ENCODE peak calls at places on chromosomes 4 and X, in ten cellular contexts. P is transverse colon, M is cardiac fibroblast, G is cardiac muscle cell, E is coronary artery, I is esophagus squamous epithelium, N is fibroblast of lung, Z is left ventricle myocardium inferior, O is left lung, W is ovary. C is an unnamed sample.

GRCh38 chrX:18681996-18682395 is 10.1 kb upstream of the RS1 start:
- DNase-seq in P (no peak), M (no peak), G (no peak), E (no peak), I (no peak), N (no peak), Z (no peak), O (no peak), W (no peak), C (no peak)

GRCh38 chr4:20954541-20954940 is 254.3 kb downstream of the PACRGL start:
- DNase-seq in P (no peak), M (no peak), G (no peak), E (no peak), I (no peak), N (no peak), Z (no peak), O (no peak), W (no peak), C (no peak)

GRCh38 chr4:165780735-165781134 is 92.3 kb upstream of the TLL1 start:
- DNase-seq in P (no peak), M (no peak), G (no peak), E (no peak), I (no peak), N (no peak), Z (no peak), O (no peak), W (no peak), C (no peak)

GRCh38 chrX:40866878-40867277 is 131.5 kb upstream of the MED14 start:
- DNase-seq in P (no peak), M (peak), G (peak), E (no peak), I (no peak), N (peak), Z (no peak), O (no peak), W (no peak), C (peak)

GRCh38 chrX:39582091-39582490 is 515.7 kb downstream of the BCOR start:
- DNase-seq in P (no peak), M (peak), G (peak), E (no peak), I (no peak), N (peak), Z (no peak), O (no peak), W (no peak), C (no peak)

GRCh38 chrX:118528089-118528753 is 32.6 kb downstream of the DOCK11 start:
- DNase-seq in P (peak), M (no peak), G (no peak), E (no peak), I (no peak), N (no peak), Z (no peak), O (no peak), W (no peak), C (no peak)

GRCh38 chrX:2464677-2465166 is 36.1 kb downstream of the DHRSX start:
- DNase-seq in P (no peak), M (no peak), G (no peak), E (no peak), I (no peak), N (peak), Z (no peak), O (no peak), W (no peak), C (no peak)

GRCh38 chr4:110170861-110171260 is 27.6 kb downstream of the ELOVL6 start:
- DNase-seq in P (no peak), M (no peak), G (no peak), E (no peak), I (no peak), N (no peak), Z (no peak), O (no peak), W (no peak), C (no peak)

GRCh38 chr4:7429601-7430078 is 5.1 kb downstream of the PSAPL1 start:
- DNase-seq in P (no peak), M (no peak), G (no peak), E (peak), I (no peak), N (no peak), Z (peak), O (peak), W (peak), C (no peak)

GRCh38 chr4:89277412-89277811 is 30.2 kb downstream of the GPRIN3 start:
- DNase-seq in P (no peak), M (no peak), G (no peak), E (no peak), I (no peak), N (peak), Z (no peak), O (no peak), W (no peak), C (peak)

GRCh38 chrX:21738145-21738949 is 19.6 kb downstream of the SMPX start:
- DNase-seq in P (no peak), M (no peak), G (no peak), E (no peak), I (no peak), N (peak), Z (no peak), O (no peak), W (no peak), C (no peak)

GRCh38 chr4:174154455-174154854 is 129.0 kb downstream of the FBXO8 start:
- DNase-seq in P (no peak), M (peak), G (peak), E (no peak), I (no peak), N (peak), Z (no peak), O (no peak), W (no peak), C (peak)

GRCh38 chrX:139967300-139967699 is 2.0 kb upstream of the CXorf66 start:
- DNase-seq in P (peak), M (peak), G (peak), E (no peak), I (no peak), N (no peak), Z (no peak), O (no peak), W (no peak), C (no peak)

GRCh38 chr4:103634236-103634635 is 85.5 kb downstream of the TACR3 start:
- DNase-seq in P (no peak), M (no peak), G (no peak), E (no peak), I (no peak), N (no peak), Z (no peak), O (no peak), W (no peak), C (no peak)

GRCh38 chrX:19824603-19825002 is 62.8 kb downstream of the SH3KBP1 start:
- DNase-seq in P (no peak), M (no peak), G (no peak), E (no peak), I (no peak), N (peak), Z (no peak), O (no peak), W (no peak), C (peak)

GRCh38 chr4:109826719-109827118 is 1.1 kb upstream of the RRH start:
- DNase-seq in P (no peak), M (peak), G (peak), E (no peak), I (no peak), N (peak), Z (no peak), O (no peak), W (no peak), C (peak)

GRCh38 chrX:15405846-15406245 is 21.6 kb upstream of the VEGFD start:
- DNase-seq in P (no peak), M (peak), G (peak), E (no peak), I (no peak), N (no peak), Z (peak), O (no peak), W (no peak), C (peak)

GRCh38 chrX:9614016-9614415 is 149.2 kb downstream of the TBL1X start:
- DNase-seq in P (no peak), M (peak), G (peak), E (no peak), I (no peak), N (peak), Z (no peak), O (no peak), W (no peak), C (peak)

GRCh38 chr4:169807934-169808333 is 50.2 kb upstream of the HPF1 start:
- DNase-seq in P (no peak), M (no peak), G (no peak), E (no peak), I (no peak), N (no peak), Z (no peak), O (no peak), W (no peak), C (no peak)

GRCh38 chrX:107713205-107714195 is 62.1 kb downstream of the TSC22D3 start:
- DNase-seq in P (peak), M (peak), G (peak), E (no peak), I (no peak), N (no peak), Z (no peak), O (no peak), W (no peak), C (peak)

GRCh38 chr4:113810906-113811305 is 49.4 kb upstream of the CAMK2D start:
- DNase-seq in P (no peak), M (peak), G (peak), E (no peak), I (no peak), N (peak), Z (no peak), O (no peak), W (no peak), C (peak)

GRCh38 chrX:78024349-78025108 is 55.1 kb upstream of the PGAM4 start:
- DNase-seq in P (peak), M (peak), G (peak), E (no peak), I (no peak), N (peak), Z (peak), O (no peak), W (no peak), C (no peak)

GRCh38 chr4:57424231-57424897 is 314.2 kb upstream of the IGFBP7 start:
- DNase-seq in P (no peak), M (peak), G (peak), E (peak), I (no peak), N (peak), Z (no peak), O (no peak), W (no peak), C (peak)

GRCh38 chr4:5857199-5857598 is 35.7 kb downstream of the CRMP1 start:
- DNase-seq in P (no peak), M (no peak), G (no peak), E (no peak), I (no peak), N (no peak), Z (no peak), O (no peak), W (no peak), C (no peak)

GRCh38 chr4:152357206-152357605 is 178.7 kb downstream of the FBXW7 start:
- DNase-seq in P (no peak), M (peak), G (peak), E (no peak), I (no peak), N (peak), Z (no peak), O (peak), W (no peak), C (peak)

GRCh38 chr4:150217192-150217591 is 138.9 kb downstream of the DCLK2 start:
- DNase-seq in P (no peak), M (peak), G (peak), E (no peak), I (no peak), N (peak), Z (no peak), O (no peak), W (no peak), C (peak)

GRCh38 chr4:6732441-6733357 is 16.7 kb downstream of the BLOC1S4 start:
- DNase-seq in P (peak), M (peak), G (peak), E (peak), I (no peak), N (peak), Z (peak), O (peak), W (peak), C (peak)

GRCh38 chr4:4720671-4721070 is 138.8 kb upstream of the MSX1 start:
- DNase-seq in P (no peak), M (no peak), G (no peak), E (no peak), I (no peak), N (no peak), Z (no peak), O (no peak), W (no peak), C (no peak)

GRCh38 chr4:8644461-8644891 is 51.9 kb downstream of the CPZ start:
- DNase-seq in P (no peak), M (no peak), G (no peak), E (peak), I (no peak), N (no peak), Z (no peak), O (peak), W (peak), C (no peak)

GRCh38 chrX:53356186-53356585 is 66.3 kb downstream of the SMC1A start:
- DNase-seq in P (no peak), M (peak), G (peak), E (no peak), I (no peak), N (no peak), Z (no peak), O (no peak), W (no peak), C (no peak)

GRCh38 chr4:41134581-41134980 is 79.8 kb downstream of the APBB2 start:
- DNase-seq in P (no peak), M (peak), G (peak), E (no peak), I (no peak), N (no peak), Z (no peak), O (no peak), W (no peak), C (peak)

GRCh38 chrX:18607966-18608365 is 63.9 kb downstream of the RS1 start:
- DNase-seq in P (no peak), M (peak), G (peak), E (no peak), I (no peak), N (peak), Z (no peak), O (no peak), W (no peak), C (no peak)

GRCh38 chrX:68833855-68834331 is 5.1 kb downstream of the EFNB1 start:
- DNase-seq in P (peak), M (no peak), G (no peak), E (peak), I (no peak), N (no peak), Z (no peak), O (no peak), W (peak), C (no peak)

GRCh38 chrX:1466232-1466661 is 13.5 kb upstream of the ASMTL start:
- DNase-seq in P (no peak), M (no peak), G (no peak), E (peak), I (no peak), N (no peak), Z (no peak), O (no peak), W (no peak), C (no peak)

GRCh38 chr4:24266014-24266413 is 318.3 kb downstream of the DHX15 start:
- DNase-seq in P (no peak), M (no peak), G (no peak), E (no peak), I (no peak), N (no peak), Z (no peak), O (no peak), W (no peak), C (no peak)

GRCh38 chr4:156146581-156146980 is 192.9 kb upstream of the CTSO start:
- DNase-seq in P (no peak), M (no peak), G (no peak), E (no peak), I (no peak), N (peak), Z (no peak), O (no peak), W (no peak), C (no peak)

GRCh38 chr4:95348418-95348817 is 200.4 kb downstream of the UNC5C start:
- DNase-seq in P (no peak), M (no peak), G (no peak), E (no peak), I (no peak), N (no peak), Z (no peak), O (no peak), W (no peak), C (no peak)

GRCh38 chr4:156619154-156619934 is 352.3 kb downstream of the PDGFC start:
- DNase-seq in P (no peak), M (no peak), G (no peak), E (no peak), I (no peak), N (peak), Z (no peak), O (no peak), W (no peak), C (no peak)

GRCh38 chrX:72097081-72097480 is 34.6 kb downstream of the RTL5 start:
- DNase-seq in P (no peak), M (no peak), G (no peak), E (no peak), I (no peak), N (no peak), Z (no peak), O (no peak), W (no peak), C (no peak)

GRCh38 chr4:7027284-7027683 is 15.9 kb upstream of the TADA2B start:
- DNase-seq in P (no peak), M (no peak), G (no peak), E (no peak), I (no peak), N (no peak), Z (no peak), O (no peak), W (no peak), C (no peak)

GRCh38 chrX:101257448-101258259 is 33.5 kb downstream of the TAF7L start:
- DNase-seq in P (no peak), M (peak), G (peak), E (no peak), I (no peak), N (peak), Z (no peak), O (no peak), W (no peak), C (peak)

GRCh38 chrX:101262590-101262989 is 28.5 kb downstream of the TAF7L start:
- DNase-seq in P (no peak), M (no peak), G (no peak), E (no peak), I (no peak), N (no peak), Z (no peak), O (no peak), W (no peak), C (no peak)

GRCh38 chrX:101258260-101258581 is 32.9 kb downstream of the TAF7L start:
- DNase-seq in P (no peak), M (no peak), G (no peak), E (no peak), I (no peak), N (no peak), Z (no peak), O (no peak), W (no peak), C (no peak)

GRCh38 chrX:101263766-101264165 is 27.4 kb downstream of the TAF7L start:
- DNase-seq in P (no peak), M (peak), G (no peak), E (no peak), I (no peak), N (peak), Z (no peak), O (no peak), W (no peak), C (peak)

DNA sequence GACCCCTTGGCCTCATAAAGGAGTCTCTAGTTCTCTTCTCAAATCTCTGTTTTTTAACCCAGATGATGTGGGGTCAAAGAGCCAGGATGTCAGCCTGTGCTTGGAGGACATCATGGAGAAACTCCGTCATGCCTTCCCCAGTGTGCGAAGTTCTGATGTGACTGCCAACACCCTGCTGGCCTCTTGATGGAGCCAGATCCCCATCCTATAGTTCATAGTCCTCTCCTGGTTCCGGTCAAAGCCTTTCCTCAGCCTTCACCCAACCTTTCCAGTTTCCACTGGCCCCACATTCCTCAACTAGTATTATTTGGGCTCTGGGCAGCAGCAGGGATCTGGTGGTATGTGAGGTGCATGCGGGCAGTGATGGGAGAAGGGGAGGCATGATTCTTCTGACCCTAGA is 30.7 kb downstream of the TAF7L start:
- DNase-seq in P (no peak), M (peak), G (peak), E (no peak), I (no peak), N (no peak), Z (no peak), O (no peak), W (no peak), C (peak)
- TF ChIP-seq CTCF in P (peak), M (peak), G (peak), E (no peak), I (peak), N (peak), Z (no peak), O (no peak), W (no peak), C (peak)

GRCh38 chr4:39365360-39365759 is 802 bp downstream of the RFC1 start:
- DNase-seq in P (no peak), M (no peak), G (no peak), E (no peak), I (no peak), N (no peak), Z (no peak), O (no peak), W (no peak), C (no peak)

GRCh38 chr4:39365931-39366771 is at the start of gene RFC1:
- DNase-seq in P (peak), M (peak), G (peak), E (peak), I (peak), N (peak), Z (peak), O (peak), W (peak), C (peak)

GRCh38 chr4:39362827-39363226 is 3.3 kb downstream of the RFC1 start:
- DNase-seq in P (no peak), M (no peak), G (no peak), E (no peak), I (no peak), N (peak), Z (no peak), O (no peak), W (no peak), C (no peak)

GRCh38 chr4:39367166-39367565 is 1.0 kb upstream of the RFC1 start:
- DNase-seq in P (no peak), M (no peak), G (no peak), E (no peak), I (no peak), N (no peak), Z (no peak), O (no peak), W (no peak), C (no peak)

GRCh38 chr4:39363773-39364393 is 2.3 kb downstream of the RFC1 start:
- DNase-seq in P (no peak), M (no peak), G (no peak), E (no peak), I (no peak), N (no peak), Z (no peak), O (no peak), W (no peak), C (no peak)
- H3K4me3 ChIP-seq in P (no peak), M (no peak), G (no peak), E (no peak), I (no peak), N (no peak), Z (no peak), O (no peak), W (no peak), C (no peak)

GRCh38 chr4:18815779-18816173 is 794.2 kb upstream of the LCORL start:
- DNase-seq in P (no peak), M (no peak), G (no peak), E (no peak), I (no peak), N (no peak), Z (no peak), O (no peak), W (no peak), C (no peak)
- TF ChIP-seq CTCF in P (no peak), M (no peak), G (no peak), E (no peak), I (no peak), N (no peak), Z (no peak), O (no peak), W (no peak), C (no peak)

GRCh38 chr4:182204042-182204441 is 39.2 kb upstream of the TENM3 start:
- DNase-seq in P (no peak), M (peak), G (peak), E (no peak), I (no peak), N (peak), Z (no peak), O (no peak), W (no peak), C (no peak)
- H3K4me3 ChIP-seq in P (no peak), M (no peak), G (no peak), E (no peak), I (no peak), N (no peak), Z (no peak), O (no peak), W (no peak), C (no peak)

DNA sequence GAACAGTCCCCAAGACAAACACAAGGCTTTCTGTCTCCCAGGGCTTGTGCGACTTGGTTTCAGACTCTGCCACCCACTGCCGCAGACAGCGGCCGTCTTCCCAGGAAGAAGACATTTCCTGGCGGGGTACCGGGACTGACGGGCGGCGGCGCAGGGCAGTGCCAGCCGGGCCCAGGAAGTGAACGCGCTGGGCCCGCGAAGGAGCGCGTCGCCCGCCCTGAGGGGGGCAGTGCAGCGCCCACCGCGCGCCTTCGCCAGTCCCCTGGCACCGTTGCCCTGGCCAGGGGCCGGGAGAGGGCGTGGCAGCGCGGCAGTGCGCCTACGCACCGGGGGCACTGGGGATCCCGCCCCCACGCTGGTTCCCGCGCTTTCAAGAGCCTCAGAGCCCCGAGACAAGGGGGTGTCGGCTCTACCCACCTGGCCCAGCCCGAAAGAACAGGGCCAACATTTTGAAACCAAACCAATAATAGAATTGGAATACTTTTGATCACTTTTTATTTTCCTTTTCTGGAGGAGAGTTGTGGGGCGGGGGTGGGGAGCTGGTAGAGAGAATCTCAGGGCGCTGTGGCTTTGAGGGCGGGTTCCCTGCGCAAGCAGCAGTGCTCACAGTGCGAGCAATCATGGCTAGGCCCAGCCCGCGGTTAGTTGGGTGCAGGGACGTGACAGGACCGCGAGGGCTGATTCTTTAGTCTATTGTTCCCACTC is 23.6 kb upstream of the APLN start:
- DNase-seq in P (peak), M (peak), G (no peak), E (peak), I (no peak), N (peak), Z (peak), O (peak), W (peak), C (peak)
- TF ChIP-seq CTCF in P (peak), M (no peak), G (peak), E (no peak), I (peak), N (no peak), Z (peak), O (no peak), W (no peak), C (no peak)

C was measured in AG10803.